ENCODE peak calls at places on chromosomes 5 and 9, in nine cellular contexts. X is upper lobe of left lung, C is SK-N-SH, W is prostate gland, U is sigmoid colon, N is transverse colon, G is HCT116, J is Panc1, O is stomach. Y is an unnamed sample.

GRCh38 chr9:104961701-104962359 is 33.9 kb upstream of the ABCA1 start:
- DNase-seq in X (no peak), O (no peak), J (no peak), C (no peak), N (peak; percentile 24), G (no peak), U (no peak), W (no peak), Y (no peak)

GRCh38 chr9:135032041-135032835 is 55.2 kb upstream of the OLFM1 start:
- DNase-seq in W (no peak), N (no peak), O (no peak), J (no peak), X (no peak), C (no peak), U (peak; percentile 45), G (no peak), Y (no peak)

GRCh38 chr5:172699999-172700685 is 59.1 kb downstream of the NEURL1B start:
- DNase-seq in C (no peak), O (no peak), G (no peak), X (peak; percentile 73), N (no peak), U (peak; percentile 64), J (no peak), W (no peak), Y (no peak)

GRCh38 chr5:117065800-117066199 is 491.2 kb upstream of the SEMA6A start:
- DNase-seq in N (no peak), G (no peak), X (no peak), U (no peak), O (no peak), C (peak; percentile 45), J (no peak), W (no peak), Y (no peak)

GRCh38 chr9:120768870-120769269 is 24.3 kb downstream of the FBXW2 start:
- DNase-seq in X (no peak), C (no peak), N (no peak), U (no peak), J (no peak), G (no peak), W (no peak), O (no peak), Y (no peak)

GRCh38 chr5:111703662-111704061 is 53.3 kb downstream of the NREP start:
- DNase-seq in X (no peak), O (no peak), G (no peak), W (no peak), U (no peak), C (no peak), N (no peak), J (no peak), Y (no peak)

GRCh38 chr9:128393971-128394370 is 22.8 kb downstream of the URM1 start:
- DNase-seq in W (no peak), O (no peak), N (no peak), J (no peak), U (no peak), G (no peak), C (peak; percentile 43), X (no peak), Y (no peak)

GRCh38 chr5:110968246-110969005 is 103.1 kb upstream of the TSLP start:
- DNase-seq in W (no peak), G (no peak), J (peak; percentile 57), U (no peak), C (no peak), O (no peak), N (no peak), X (no peak), Y (no peak)

GRCh38 chr5:157842787-157843186 is 16.2 kb downstream of the CLINT1 start:
- DNase-seq in U (no peak), C (no peak), O (no peak), G (no peak), J (no peak), X (no peak), N (no peak), W (no peak), Y (no peak)

GRCh38 chr5:16013334-16014065 is 166.1 kb downstream of the MARCHF11 start:
- DNase-seq in G (no peak), W (no peak), U (no peak), C (no peak), N (no peak), O (no peak), X (no peak), J (no peak), Y (no peak)

GRCh38 chr5:80825780-80826460 is 134.2 kb upstream of the RASGRF2 start:
- DNase-seq in U (no peak), C (no peak), X (no peak), W (peak; percentile 67), O (no peak), G (no peak), N (no peak), J (no peak), Y (no peak)

GRCh38 chr5:80816590-80816989 is 143.6 kb upstream of the RASGRF2 start:
- DNase-seq in U (no peak), X (no peak), O (no peak), G (no peak), J (no peak), C (no peak), N (no peak), W (no peak), Y (no peak)

GRCh38 chr5:80822640-80823039 is 137.5 kb upstream of the RASGRF2 start:
- DNase-seq in N (no peak), C (no peak), G (no peak), U (no peak), J (no peak), O (no peak), X (no peak), W (no peak), Y (no peak)

GRCh38 chr5:80820685-80821084 is 139.5 kb upstream of the RASGRF2 start:
- DNase-seq in O (no peak), C (no peak), J (no peak), G (no peak), N (no peak), U (no peak), W (no peak), X (no peak), Y (no peak)
- TF ChIP-seq POLR2AphosphoS5 in O (no peak), C (no peak), J (no peak), G (no peak), N (no peak), U (no peak), W (no peak), X (no peak), Y (no peak)

DNA sequence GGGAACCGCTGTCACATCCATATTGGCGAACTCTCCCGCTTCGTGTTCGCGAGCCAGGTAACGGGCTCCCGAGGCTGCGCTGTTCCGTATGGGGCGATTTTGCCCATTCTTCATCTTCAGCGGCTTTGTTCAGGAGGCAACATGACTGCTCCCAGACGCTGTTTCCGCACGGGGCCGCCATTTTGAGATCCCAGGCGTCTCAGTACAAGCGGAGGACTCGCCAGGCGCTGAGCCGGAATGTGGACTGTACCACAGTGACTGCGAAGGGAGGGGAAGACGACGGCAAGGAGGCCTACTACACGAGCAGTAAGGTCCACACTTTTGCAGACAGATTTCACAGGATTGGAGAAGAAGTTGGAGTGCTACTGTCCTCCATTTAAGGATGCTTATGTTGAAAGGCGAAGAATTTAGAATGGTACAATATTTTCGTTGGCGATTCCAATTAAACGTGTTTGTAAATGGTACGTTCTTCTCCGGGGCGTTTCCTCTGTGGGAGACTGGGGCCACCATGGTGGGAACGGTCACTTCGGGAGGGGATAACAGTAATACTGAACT is 41.6 kb upstream of the ZNF300 start:
- DNase-seq in X (peak; percentile 28), G (no peak), N (peak; percentile 53), J (no peak), O (peak; percentile 54), W (peak; percentile 62), U (peak; percentile 94), C (peak; percentile 62), Y (no peak)
- H3K4me3 ChIP-seq in X (peak overlapping the region; percentile 48), G (no peak overlapping the region), N (peak overlapping the region; percentile 35), J (no peak overlapping the region), O (peak overlapping the region; percentile 50), W (peak overlapping the region; percentile 40), U (peak overlapping the region; percentile 61), C (peak overlapping the region; percentile 34), Y (no peak overlapping the region)

GRCh38 chr9:127311239-127311741 is 46.7 kb downstream of the GARNL3 start:
- DNase-seq in N (peak; percentile 37), X (peak; percentile 45), J (peak; percentile 51), C (no peak), O (peak; percentile 65), G (peak; percentile 1), U (no peak), W (peak; percentile 71), Y (no peak)
- H3K27ac ChIP-seq in N (peak overlapping the region; percentile 42), X (peak overlapping the region; percentile 73), J (no peak overlapping the region), C (peak overlapping the region; percentile 46), O (peak overlapping the region; percentile 69), G (no peak overlapping the region), U (peak overlapping the region; percentile 57), W (peak overlapping the region; percentile 37), Y (no peak overlapping the region)

DNA sequence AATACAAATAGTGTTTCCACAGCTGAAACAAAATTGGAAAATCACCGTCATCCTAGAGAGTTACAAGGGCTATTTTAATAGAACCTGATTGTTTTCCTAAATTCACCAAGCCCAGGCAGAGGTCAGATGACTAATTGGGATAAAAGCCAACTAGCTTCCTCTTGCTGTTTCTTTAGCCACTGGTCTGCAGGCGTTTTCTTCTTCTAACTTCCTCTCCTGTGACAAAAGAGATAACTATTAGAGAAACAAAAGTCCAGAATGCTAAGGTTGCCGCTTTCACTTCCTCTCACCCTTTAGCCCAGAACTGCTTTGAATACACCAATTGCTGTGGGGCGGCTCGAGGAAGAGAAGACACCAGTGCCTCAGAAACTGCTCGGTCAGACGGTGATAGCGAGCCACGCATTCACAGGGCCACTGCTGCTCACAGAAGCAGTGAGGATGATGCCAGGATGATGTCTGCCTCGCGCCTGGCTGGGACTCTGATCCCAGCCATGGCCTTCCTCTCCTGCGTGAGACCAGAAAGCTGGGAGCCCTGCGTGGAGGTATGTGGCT is at the start of gene TLR4:
- DNase-seq in U (peak; percentile 81), C (no peak), N (peak; percentile 71), X (peak; percentile 78), W (peak; percentile 30), O (peak; percentile 54), J (no peak), G (no peak), Y (no peak)
- TF ChIP-seq POLR2AphosphoS5 in U (peak; percentile 53), C (no peak), N (peak; percentile 39), X (peak; percentile 83), W (peak; percentile 20), O (no peak), J (no peak), G (no peak), Y (no peak)

GRCh38 chr9:126089789-126090188 is 236.8 kb upstream of the MVB12B start:
- DNase-seq in X (no peak), W (no peak), J (no peak), C (no peak), N (no peak), O (no peak), G (no peak), U (no peak), Y (no peak)
- H3K4me3 ChIP-seq in X (no peak overlapping the region), W (no peak overlapping the region), J (no peak overlapping the region), C (no peak overlapping the region), N (no peak overlapping the region), O (no peak overlapping the region), G (no peak overlapping the region), U (no peak overlapping the region), Y (no peak overlapping the region)

GRCh38 chr9:133360400-133361393 is 4.3 kb downstream of the SURF2 start:
- DNase-seq in J (no peak), U (no peak), G (no peak), O (no peak), C (no peak), N (no peak), X (no peak), W (no peak), Y (no peak)
- H3K27ac ChIP-seq in J (no peak overlapping the region), U (no peak overlapping the region), G (peak overlapping the region; percentile 26), O (peak overlapping the region; percentile 37), C (no peak overlapping the region), N (no peak overlapping the region), X (no peak overlapping the region), W (no peak overlapping the region), Y (peak overlapping the region; percentile 36)

Y was measured in SK-N-MC.